ENCODE peak calls at places on chromosomes 13 and 19, in nine cellular contexts. N, X, Q, J, M, H, Y, S and T are unnamed samples.

GRCh38 chr13:43977911-43978310 is 98.2 kb downstream of the LACC1 start:
- DNase-seq in N (no peak), X (no peak), Q (no peak), J (no peak), M (no peak), H (no peak), Y (no peak), S (no peak), T (no peak)

GRCh38 chr13:72403396-72404010 is 323.9 kb downstream of the MZT1 start:
- DNase-seq in N (no peak), X (no peak), Q (no peak), J (no peak), M (no peak), H (no peak), Y (no peak), S (no peak), T (no peak)

GRCh38 chr19:50549927-50550593 is 18.2 kb downstream of the LRRC4B start:
- DNase-seq in N (no peak), X (no peak), Q (no peak), J (no peak), M (no peak), H (no peak), Y (no peak), S (no peak), T (no peak)

GRCh38 chr19:19627442-19627715 is 641 bp downstream of the LPAR2 start:
- DNase-seq in N (no peak), X (no peak), Q (no peak), J (no peak), M (no peak), H (no peak), Y (no peak), S (no peak), T (no peak)

GRCh38 chr19:58569943-58570670 is 3.0 kb downstream of the MZF1 start:
- DNase-seq in N (peak; percentile 9), X (no peak), Q (no peak), J (no peak), M (peak; percentile 41), H (peak; percentile 15), Y (no peak), S (no peak), T (peak; percentile 3)

GRCh38 chr19:37999309-38000213 is 92.6 kb downstream of the SIPA1L3 start:
- DNase-seq in N (no peak), X (peak; percentile 93), Q (peak; percentile 76), J (no peak), M (peak; percentile 97), H (peak; percentile 70), Y (peak; percentile 30), S (no peak), T (no peak)

GRCh38 chr19:11091343-11092153 is 2.3 kb downstream of the LDLR start:
- DNase-seq in N (peak; percentile 56), X (peak; percentile 86), Q (peak; percentile 92), J (no peak), M (peak; percentile 90), H (peak; percentile 57), Y (no peak), S (no peak), T (peak; percentile 79)

GRCh38 chr13:90485441-90485840 is 862.0 kb upstream of the MIR17HG start:
- DNase-seq in N (no peak), X (no peak), Q (no peak), J (no peak), M (no peak), H (no peak), Y (no peak), S (no peak), T (no peak)

GRCh38 chr13:97322740-97323342 is 100.7 kb downstream of the MBNL2 start:
- DNase-seq in N (no peak), X (no peak), Q (no peak), J (no peak), M (no peak), H (no peak), Y (no peak), S (no peak), T (no peak)

GRCh38 chr19:27777726-27778125 is 1435.2 kb downstream of the UQCRFS1 start:
- DNase-seq in N (peak; percentile 18), X (no peak), Q (peak; percentile 23), J (no peak), M (peak; percentile 32), H (no peak), Y (no peak), S (peak; percentile 24), T (no peak)

GRCh38 chr19:41373993-41374392 is 2.3 kb upstream of the TMEM91 start:
- DNase-seq in N (no peak), X (no peak), Q (peak; percentile 79), J (no peak), M (peak; percentile 75), H (peak; percentile 88), Y (peak; percentile 89), S (no peak), T (peak; percentile 87)

GRCh38 chr13:26280822-26281221 is 26.9 kb downstream of the CDK8 start:
- DNase-seq in N (no peak), X (no peak), Q (no peak), J (no peak), M (no peak), H (no peak), Y (no peak), S (no peak), T (no peak)

GRCh38 chr13:98966019-98966418 is 11.8 kb downstream of the DOCK9 start:
- DNase-seq in N (no peak), X (no peak), Q (no peak), J (no peak), M (peak; percentile 71), H (no peak), Y (no peak), S (no peak), T (no peak)

GRCh38 chr19:58021541-58022282 is 12.1 kb upstream of the ZSCAN1 start:
- DNase-seq in N (peak; percentile 20), X (no peak), Q (peak; percentile 68), J (peak; percentile 33), M (no peak), H (peak; percentile 66), Y (no peak), S (peak; percentile 84), T (peak; percentile 55)

GRCh38 chr19:18847516-18848463 is 16.0 kb downstream of the UPF1 start:
- DNase-seq in N (no peak), X (peak; percentile 44), Q (peak; percentile 70), J (no peak), M (no peak), H (peak; percentile 24), Y (no peak), S (no peak), T (no peak)

GRCh38 chr13:101455863-101456262 is 3.4 kb downstream of the ITGBL1 start:
- DNase-seq in N (no peak), X (no peak), Q (no peak), J (no peak), M (peak; percentile 61), H (no peak), Y (no peak), S (no peak), T (peak; percentile 34)

GRCh38 chr19:49431330-49431749 is 6.2 kb downstream of the GFY start:
- DNase-seq in N (peak; percentile 54), X (no peak), Q (no peak), J (no peak), M (no peak), H (no peak), Y (no peak), S (no peak), T (no peak)
- H3K27me3 ChIP-seq in N (peaks cover 2% of the 10 kb centered on the region), X (peaks cover 89% of the 10 kb centered on the region), Q (peaks cover 50% of the 10 kb centered on the region), J (peaks cover 94% of the 10 kb centered on the region), M (peaks cover 86% of the 10 kb centered on the region), H (peaks cover 94% of the 10 kb centered on the region), Y (peaks cover 97% of the 10 kb centered on the region), S (peaks cover 2% of the 10 kb centered on the region), T (peaks cover 99% of the 10 kb centered on the region)

DNA sequence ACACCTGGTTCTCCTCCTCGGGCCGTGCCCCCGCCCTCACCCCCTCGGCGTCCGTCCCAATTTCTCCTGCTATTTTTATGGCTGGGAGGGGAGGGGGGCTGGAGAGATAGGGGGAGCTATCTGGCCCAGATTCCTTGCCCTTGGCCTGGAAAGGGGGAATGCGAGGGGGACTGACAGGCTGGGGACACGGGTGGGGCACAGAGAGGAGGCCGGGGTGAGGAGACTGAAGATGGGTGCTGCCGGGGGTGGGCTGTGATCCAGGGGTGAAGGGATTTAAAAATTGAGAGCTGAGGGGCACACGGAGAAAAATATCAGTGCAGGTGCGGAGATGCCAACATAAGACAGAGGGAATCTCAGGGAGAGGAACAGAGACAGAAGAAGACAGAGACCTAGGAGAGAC is 2.3 kb downstream of the PRKCG start:
- DNase-seq in N (no peak), X (no peak), Q (no peak), J (no peak), M (no peak), H (no peak), Y (no peak), S (no peak), T (no peak)
- H3K27me3 ChIP-seq in N (no peaks in the 10 kb centered on the region), X (peaks cover 28% of the 10 kb centered on the region), Q (peaks cover 17% of the 10 kb centered on the region), J (peaks cover 3% of the 10 kb centered on the region), M (peaks cover 47% of the 10 kb centered on the region), H (peaks cover 61% of the 10 kb centered on the region), Y (peaks cover 50% of the 10 kb centered on the region), S (no peaks in the 10 kb centered on the region), T (peaks cover 29% of the 10 kb centered on the region)

DNA sequence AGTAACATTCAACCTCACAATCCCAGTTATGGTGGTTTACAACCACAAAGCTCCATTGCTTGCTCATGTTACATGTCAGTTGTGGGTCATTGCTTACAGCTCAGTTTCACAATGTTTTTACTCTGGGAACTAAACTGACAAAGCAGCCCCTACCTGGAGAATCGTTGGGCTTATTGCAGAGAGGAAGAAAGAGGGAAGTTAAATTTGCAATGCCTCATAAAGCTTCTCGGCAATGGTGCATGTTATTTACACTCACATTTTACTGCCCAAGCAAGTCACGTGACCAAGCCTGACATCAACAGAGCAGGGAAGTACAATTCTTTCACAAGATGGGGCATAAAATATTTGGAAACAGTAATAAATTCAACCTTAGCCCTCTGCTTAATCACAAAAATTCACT is 441.6 kb downstream of the TDRD3 start:
- DNase-seq in N (no peak), X (no peak), Q (no peak), J (no peak), M (no peak), H (no peak), Y (no peak), S (no peak), T (no peak)
- H3K27me3 ChIP-seq in N (no peaks in the 10 kb centered on the region), X (no peaks in the 10 kb centered on the region), Q (no peaks in the 10 kb centered on the region), J (no peaks in the 10 kb centered on the region), M (no peaks in the 10 kb centered on the region), H (no peaks in the 10 kb centered on the region), Y (no peaks in the 10 kb centered on the region), S (no peaks in the 10 kb centered on the region), T (no peaks in the 10 kb centered on the region)

GRCh38 chr19:45476349-45476717 is 8.5 kb downstream of the FOSB start:
- DNase-seq in N (no peak), X (no peak), Q (no peak), J (no peak), M (no peak), H (no peak), Y (no peak), S (no peak), T (no peak)
- H3K27me3 ChIP-seq in N (no peaks in the 10 kb centered on the region), X (no peaks in the 10 kb centered on the region), Q (no peaks in the 10 kb centered on the region), J (no peaks in the 10 kb centered on the region), M (no peaks in the 10 kb centered on the region), H (no peaks in the 10 kb centered on the region), Y (peaks cover 3% of the 10 kb centered on the region), S (no peaks in the 10 kb centered on the region), T (peaks cover 16% of the 10 kb centered on the region)